ENCODE peak calls at places on chromosomes 1 and 21, in ten cellular contexts. One of them, this sample, is unnamed. For H3K4me1 and H3K36me3, the result is how much of the 10 kb centered on the place peaks cover.

GRCh38 chr1:222339371-222339947 is 208.4 kb downstream of the HHIPL2 start:
- DNase-seq in cardiac muscle cell: no peak
- DNase-seq in aorta: no peak
- DNase-seq in body of pancreas: no peak
- DNase-seq in pancreas: no peak
- DNase-seq in thoracic aorta: no peak
- DNase-seq in left ventricle myocardium inferior: no peak
- DNase-seq in lower lobe of right lung: no peak
- DNase-seq in SK-N-SH: no peak
- DNase-seq in IMR-90: peak
- DNase-seq in this sample: no peak

GRCh38 chr1:13543927-13544556 is 30.2 kb upstream of the LRRC38 start:
- DNase-seq in thoracic aorta: no peak
- DNase-seq in left ventricle myocardium inferior: peak
- DNase-seq in cardiac muscle cell: peak
- DNase-seq in body of pancreas: peak
- DNase-seq in aorta: no peak
- DNase-seq in pancreas: peak
- DNase-seq in IMR-90: no peak
- DNase-seq in SK-N-SH: peak
- DNase-seq in lower lobe of right lung: peak
- DNase-seq in this sample: no peak

GRCh38 chr21:44742418-44743153 is 31.2 kb upstream of the TSPEAR start:
- DNase-seq in aorta: no peak
- DNase-seq in IMR-90: peak
- DNase-seq in SK-N-SH: no peak
- DNase-seq in pancreas: no peak
- DNase-seq in body of pancreas: no peak
- DNase-seq in thoracic aorta: no peak
- DNase-seq in left ventricle myocardium inferior: no peak
- DNase-seq in cardiac muscle cell: peak
- DNase-seq in lower lobe of right lung: no peak
- DNase-seq in this sample: no peak

GRCh38 chr21:38987551-38988210 is 182.0 kb downstream of the ETS2 start:
- DNase-seq in left ventricle myocardium inferior: no peak
- DNase-seq in aorta: peak
- DNase-seq in IMR-90: no peak
- DNase-seq in SK-N-SH: no peak
- DNase-seq in pancreas: no peak
- DNase-seq in thoracic aorta: no peak
- DNase-seq in lower lobe of right lung: no peak
- DNase-seq in cardiac muscle cell: no peak
- DNase-seq in body of pancreas: no peak
- DNase-seq in this sample: no peak

GRCh38 chr1:41804176-41804575 is 114.5 kb downstream of the HIVEP3 start:
- DNase-seq in cardiac muscle cell: no peak
- DNase-seq in SK-N-SH: no peak
- DNase-seq in thoracic aorta: no peak
- DNase-seq in pancreas: no peak
- DNase-seq in body of pancreas: no peak
- DNase-seq in lower lobe of right lung: no peak
- DNase-seq in left ventricle myocardium inferior: no peak
- DNase-seq in aorta: no peak
- DNase-seq in IMR-90: no peak
- DNase-seq in this sample: no peak

GRCh38 chr1:99808391-99809115 is 41.6 kb upstream of the AGL start:
- DNase-seq in IMR-90: peak
- DNase-seq in thoracic aorta: no peak
- DNase-seq in lower lobe of right lung: no peak
- DNase-seq in SK-N-SH: peak
- DNase-seq in cardiac muscle cell: peak
- DNase-seq in body of pancreas: peak
- DNase-seq in left ventricle myocardium inferior: no peak
- DNase-seq in pancreas: peak
- DNase-seq in aorta: no peak
- DNase-seq in this sample: peak

GRCh38 chr21:22885614-22886013 is 1887.4 kb downstream of the NCAM2 start:
- DNase-seq in body of pancreas: no peak
- DNase-seq in SK-N-SH: no peak
- DNase-seq in left ventricle myocardium inferior: no peak
- DNase-seq in aorta: no peak
- DNase-seq in cardiac muscle cell: no peak
- DNase-seq in IMR-90: no peak
- DNase-seq in thoracic aorta: no peak
- DNase-seq in lower lobe of right lung: no peak
- DNase-seq in pancreas: no peak
- DNase-seq in this sample: no peak

GRCh38 chr1:17335821-17336718 is 28.1 kb downstream of the PADI4 start:
- DNase-seq in cardiac muscle cell: peak
- DNase-seq in IMR-90: peak
- DNase-seq in body of pancreas: peak
- DNase-seq in pancreas: peak
- DNase-seq in aorta: peak
- DNase-seq in lower lobe of right lung: peak
- DNase-seq in SK-N-SH: peak
- DNase-seq in thoracic aorta: no peak
- DNase-seq in left ventricle myocardium inferior: peak
- DNase-seq in this sample: peak

GRCh38 chr1:218374401-218374848 is 29.3 kb downstream of the TGFB2 start:
- DNase-seq in thoracic aorta: no peak
- DNase-seq in body of pancreas: no peak
- DNase-seq in lower lobe of right lung: no peak
- DNase-seq in pancreas: no peak
- DNase-seq in cardiac muscle cell: peak
- DNase-seq in SK-N-SH: no peak
- DNase-seq in aorta: no peak
- DNase-seq in left ventricle myocardium inferior: no peak
- DNase-seq in IMR-90: peak
- DNase-seq in this sample: no peak

GRCh38 chr1:218374972-218375371 is 29.8 kb downstream of the TGFB2 start:
- DNase-seq in body of pancreas: no peak
- DNase-seq in SK-N-SH: no peak
- DNase-seq in lower lobe of right lung: no peak
- DNase-seq in cardiac muscle cell: peak
- DNase-seq in thoracic aorta: no peak
- DNase-seq in IMR-90: peak
- DNase-seq in left ventricle myocardium inferior: no peak
- DNase-seq in pancreas: no peak
- DNase-seq in aorta: no peak
- DNase-seq in this sample: no peak

GRCh38 chr1:218368686-218369085 is 23.6 kb downstream of the TGFB2 start:
- DNase-seq in cardiac muscle cell: no peak
- DNase-seq in SK-N-SH: no peak
- DNase-seq in pancreas: no peak
- DNase-seq in lower lobe of right lung: no peak
- DNase-seq in IMR-90: no peak
- DNase-seq in thoracic aorta: no peak
- DNase-seq in aorta: no peak
- DNase-seq in body of pancreas: no peak
- DNase-seq in left ventricle myocardium inferior: no peak
- DNase-seq in this sample: no peak

GRCh38 chr1:218369688-218370511 is 24.8 kb downstream of the TGFB2 start:
- DNase-seq in body of pancreas: no peak
- DNase-seq in lower lobe of right lung: no peak
- DNase-seq in pancreas: no peak
- DNase-seq in cardiac muscle cell: peak
- DNase-seq in SK-N-SH: no peak
- DNase-seq in thoracic aorta: no peak
- DNase-seq in IMR-90: peak
- DNase-seq in left ventricle myocardium inferior: no peak
- DNase-seq in aorta: no peak
- DNase-seq in this sample: no peak

GRCh38 chr1:218371927-218372672 is 27.0 kb downstream of the TGFB2 start:
- DNase-seq in IMR-90: peak
- DNase-seq in SK-N-SH: no peak
- DNase-seq in aorta: no peak
- DNase-seq in lower lobe of right lung: no peak
- DNase-seq in pancreas: no peak
- DNase-seq in body of pancreas: no peak
- DNase-seq in thoracic aorta: no peak
- DNase-seq in left ventricle myocardium inferior: no peak
- DNase-seq in cardiac muscle cell: peak
- DNase-seq in this sample: no peak
- H3K4me1 ChIP-seq in IMR-90: under half
- H3K4me1 ChIP-seq in SK-N-SH: under half
- H3K4me1 ChIP-seq in aorta: under half
- H3K4me1 ChIP-seq in lower lobe of right lung: under half
- H3K4me1 ChIP-seq in pancreas: under half
- H3K4me1 ChIP-seq in body of pancreas: under half
- H3K4me1 ChIP-seq in thoracic aorta: half or more
- H3K4me1 ChIP-seq in left ventricle myocardium inferior: under half
- H3K4me1 ChIP-seq in cardiac muscle cell: half or more
- H3K4me1 ChIP-seq in this sample: under half

GRCh38 chr1:216632980-216633379 is 90.2 kb downstream of the ESRRG start:
- DNase-seq in IMR-90: no peak
- DNase-seq in pancreas: no peak
- DNase-seq in body of pancreas: no peak
- DNase-seq in aorta: no peak
- DNase-seq in lower lobe of right lung: no peak
- DNase-seq in left ventricle myocardium inferior: no peak
- DNase-seq in cardiac muscle cell: no peak
- DNase-seq in SK-N-SH: no peak
- DNase-seq in thoracic aorta: no peak
- DNase-seq in this sample: no peak

GRCh38 chr1:216626394-216627067 is 96.7 kb downstream of the ESRRG start:
- DNase-seq in pancreas: no peak
- DNase-seq in SK-N-SH: no peak
- DNase-seq in lower lobe of right lung: no peak
- DNase-seq in cardiac muscle cell: no peak
- DNase-seq in thoracic aorta: no peak
- DNase-seq in left ventricle myocardium inferior: no peak
- DNase-seq in body of pancreas: no peak
- DNase-seq in aorta: no peak
- DNase-seq in IMR-90: no peak
- DNase-seq in this sample: no peak

GRCh38 chr1:216627252-216627651 is 96.0 kb downstream of the ESRRG start:
- DNase-seq in left ventricle myocardium inferior: no peak
- DNase-seq in pancreas: no peak
- DNase-seq in IMR-90: no peak
- DNase-seq in cardiac muscle cell: no peak
- DNase-seq in SK-N-SH: no peak
- DNase-seq in lower lobe of right lung: no peak
- DNase-seq in aorta: no peak
- DNase-seq in thoracic aorta: no peak
- DNase-seq in body of pancreas: no peak
- DNase-seq in this sample: no peak

DNA sequence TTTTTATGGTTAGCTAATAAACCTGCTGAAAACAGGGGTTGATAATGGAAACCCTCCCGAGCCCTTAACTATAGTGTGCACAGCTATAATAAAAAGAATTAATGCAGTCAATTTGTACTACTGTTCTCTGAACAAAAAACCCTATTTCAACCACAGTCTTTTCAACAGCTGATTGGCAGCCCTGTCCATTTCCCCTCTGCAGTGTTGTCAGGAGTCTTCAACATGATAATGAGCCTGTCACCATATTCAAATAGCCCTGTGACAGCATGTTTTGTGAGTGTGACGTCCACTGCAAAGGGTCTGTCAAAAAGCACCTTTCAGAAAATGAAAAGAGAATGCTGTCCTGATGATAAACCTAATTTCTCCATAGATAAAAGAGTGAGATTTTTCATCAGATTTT is 92.7 kb downstream of the ESRRG start:
- DNase-seq in IMR-90: no peak
- DNase-seq in left ventricle myocardium inferior: no peak
- DNase-seq in body of pancreas: no peak
- DNase-seq in thoracic aorta: no peak
- DNase-seq in cardiac muscle cell: no peak
- DNase-seq in pancreas: no peak
- DNase-seq in aorta: no peak
- DNase-seq in lower lobe of right lung: no peak
- DNase-seq in SK-N-SH: no peak
- DNase-seq in this sample: no peak
- H3K27ac ChIP-seq in IMR-90: no peak
- H3K27ac ChIP-seq in left ventricle myocardium inferior: no peak
- H3K27ac ChIP-seq in body of pancreas: no peak
- H3K27ac ChIP-seq in thoracic aorta: no peak
- H3K27ac ChIP-seq in cardiac muscle cell: no peak
- H3K27ac ChIP-seq in pancreas: no peak
- H3K27ac ChIP-seq in aorta: no peak
- H3K27ac ChIP-seq in lower lobe of right lung: no peak
- H3K27ac ChIP-seq in SK-N-SH: no peak
- H3K27ac ChIP-seq in this sample: no peak

GRCh38 chr1:6224733-6225132 is 11.0 kb downstream of the ICMT start:
- DNase-seq in lower lobe of right lung: no peak
- DNase-seq in left ventricle myocardium inferior: no peak
- DNase-seq in SK-N-SH: no peak
- DNase-seq in IMR-90: no peak
- DNase-seq in thoracic aorta: no peak
- DNase-seq in pancreas: no peak
- DNase-seq in aorta: no peak
- DNase-seq in cardiac muscle cell: no peak
- DNase-seq in body of pancreas: no peak
- DNase-seq in this sample: no peak

GRCh38 chr1:6223617-6224016 is 12.1 kb downstream of the ICMT start:
- DNase-seq in left ventricle myocardium inferior: peak
- DNase-seq in IMR-90: no peak
- DNase-seq in body of pancreas: no peak
- DNase-seq in SK-N-SH: no peak
- DNase-seq in aorta: no peak
- DNase-seq in lower lobe of right lung: no peak
- DNase-seq in thoracic aorta: no peak
- DNase-seq in cardiac muscle cell: no peak
- DNase-seq in pancreas: no peak
- DNase-seq in this sample: no peak

GRCh38 chr1:6222644-6223043 is 13.1 kb downstream of the ICMT start:
- DNase-seq in thoracic aorta: no peak
- DNase-seq in SK-N-SH: no peak
- DNase-seq in body of pancreas: peak
- DNase-seq in IMR-90: peak
- DNase-seq in cardiac muscle cell: peak
- DNase-seq in lower lobe of right lung: no peak
- DNase-seq in left ventricle myocardium inferior: peak
- DNase-seq in pancreas: no peak
- DNase-seq in aorta: no peak
- DNase-seq in this sample: no peak

GRCh38 chr1:6221210-6221784 is 14.5 kb downstream of the ICMT start:
- DNase-seq in IMR-90: no peak
- DNase-seq in left ventricle myocardium inferior: no peak
- DNase-seq in body of pancreas: no peak
- DNase-seq in cardiac muscle cell: no peak
- DNase-seq in pancreas: no peak
- DNase-seq in aorta: no peak
- DNase-seq in SK-N-SH: no peak
- DNase-seq in thoracic aorta: no peak
- DNase-seq in lower lobe of right lung: no peak
- DNase-seq in this sample: no peak

DNA sequence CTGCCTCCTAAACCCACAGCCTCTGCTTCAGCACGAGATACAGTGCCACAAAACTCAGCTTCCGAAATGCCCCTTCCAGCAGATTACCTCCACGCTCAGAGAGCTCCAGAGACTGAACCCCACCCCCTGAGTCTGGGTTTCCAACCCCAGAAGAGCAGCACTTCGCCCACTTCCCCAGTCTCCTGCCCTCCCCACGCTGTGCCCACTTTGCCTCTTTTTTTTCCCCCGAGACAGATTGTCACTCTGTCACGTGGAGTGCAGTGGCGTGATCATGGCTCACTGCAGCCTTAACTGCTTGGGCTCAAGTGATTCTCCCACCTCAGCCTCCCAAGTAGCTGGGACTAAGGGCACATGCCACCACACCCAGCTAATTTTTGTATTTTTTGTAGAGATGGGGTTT is 10.1 kb downstream of the ICMT start:
- DNase-seq in pancreas: no peak
- DNase-seq in IMR-90: no peak
- DNase-seq in lower lobe of right lung: no peak
- DNase-seq in SK-N-SH: no peak
- DNase-seq in thoracic aorta: no peak
- DNase-seq in left ventricle myocardium inferior: no peak
- DNase-seq in cardiac muscle cell: no peak
- DNase-seq in aorta: no peak
- DNase-seq in body of pancreas: no peak
- DNase-seq in this sample: no peak
- H3K36me3 ChIP-seq in pancreas: under half
- H3K36me3 ChIP-seq in IMR-90: under half
- H3K36me3 ChIP-seq in lower lobe of right lung: half or more
- H3K36me3 ChIP-seq in SK-N-SH: under half
- H3K36me3 ChIP-seq in thoracic aorta: half or more
- H3K36me3 ChIP-seq in left ventricle myocardium inferior: half or more
- H3K36me3 ChIP-seq in cardiac muscle cell: under half
- H3K36me3 ChIP-seq in aorta: under half
- H3K36me3 ChIP-seq in body of pancreas: under half
- H3K36me3 ChIP-seq in this sample: under half

GRCh38 chr1:116496380-116496779 is 74.4 kb downstream of the CD58 start:
- DNase-seq in left ventricle myocardium inferior: peak
- DNase-seq in pancreas: no peak
- DNase-seq in aorta: peak
- DNase-seq in SK-N-SH: no peak
- DNase-seq in thoracic aorta: no peak
- DNase-seq in lower lobe of right lung: no peak
- DNase-seq in IMR-90: peak
- DNase-seq in body of pancreas: no peak
- DNase-seq in cardiac muscle cell: peak
- DNase-seq in this sample: no peak
- H3K4me1 ChIP-seq in left ventricle myocardium inferior: half or more
- H3K4me1 ChIP-seq in pancreas: under half
- H3K4me1 ChIP-seq in aorta: under half
- H3K4me1 ChIP-seq in SK-N-SH: under half
- H3K4me1 ChIP-seq in thoracic aorta: under half
- H3K4me1 ChIP-seq in lower lobe of right lung: under half
- H3K4me1 ChIP-seq in IMR-90: under half
- H3K4me1 ChIP-seq in body of pancreas: half or more
- H3K4me1 ChIP-seq in cardiac muscle cell: under half
- H3K4me1 ChIP-seq in this sample: under half

This sample was measured in iPS DF 6.9.